ENCODE peak calls at places on chromosomes 3 and 15, in ten cellular contexts. One of them, this sample, is unnamed. For H3K9me3 and H3K27me3, the result is how much of the 10 kb centered on the place peaks cover.

GRCh38 chr3:193028283-193028682 is 110.6 kb upstream of the MB21D2 start:
- DNase-seq in HCT116: no peak
- DNase-seq in neural progenitor cell: peak
- DNase-seq in CD4-positive, CD25-positive, alpha-beta regulatory T cell: no peak
- DNase-seq in iPS DF 6.9: no peak
- DNase-seq in right atrium auricular region: no peak
- DNase-seq in left lung: no peak
- DNase-seq in K562: no peak
- DNase-seq in tibial nerve: no peak
- DNase-seq in heart left ventricle: no peak
- DNase-seq in this sample: no peak

GRCh38 chr3:10292505-10293419 is at the start of gene GHRL:
- DNase-seq in K562: peak
- DNase-seq in neural progenitor cell: no peak
- DNase-seq in left lung: peak
- DNase-seq in iPS DF 6.9: no peak
- DNase-seq in tibial nerve: no peak
- DNase-seq in heart left ventricle: no peak
- DNase-seq in right atrium auricular region: no peak
- DNase-seq in HCT116: no peak
- DNase-seq in CD4-positive, CD25-positive, alpha-beta regulatory T cell: no peak
- DNase-seq in this sample: no peak

GRCh38 chr3:48990636-48991421 is 788 bp downstream of the P4HTM start:
- DNase-seq in right atrium auricular region: no peak
- DNase-seq in K562: no peak
- DNase-seq in HCT116: no peak
- DNase-seq in neural progenitor cell: peak
- DNase-seq in left lung: no peak
- DNase-seq in CD4-positive, CD25-positive, alpha-beta regulatory T cell: peak
- DNase-seq in heart left ventricle: no peak
- DNase-seq in tibial nerve: no peak
- DNase-seq in iPS DF 6.9: no peak
- DNase-seq in this sample: peak

GRCh38 chr3:194381460-194381875 is 11.9 kb upstream of the LRRC15 start:
- DNase-seq in right atrium auricular region: no peak
- DNase-seq in neural progenitor cell: no peak
- DNase-seq in HCT116: peak
- DNase-seq in iPS DF 6.9: no peak
- DNase-seq in heart left ventricle: no peak
- DNase-seq in tibial nerve: no peak
- DNase-seq in K562: no peak
- DNase-seq in CD4-positive, CD25-positive, alpha-beta regulatory T cell: no peak
- DNase-seq in left lung: no peak
- DNase-seq in this sample: no peak

GRCh38 chr15:90933310-90933709 is 961 bp upstream of the HDDC3 start:
- DNase-seq in heart left ventricle: no peak
- DNase-seq in CD4-positive, CD25-positive, alpha-beta regulatory T cell: no peak
- DNase-seq in tibial nerve: no peak
- DNase-seq in iPS DF 6.9: no peak
- DNase-seq in left lung: no peak
- DNase-seq in HCT116: no peak
- DNase-seq in right atrium auricular region: no peak
- DNase-seq in K562: peak
- DNase-seq in neural progenitor cell: no peak
- DNase-seq in this sample: no peak

GRCh38 chr3:24523988-24524727 is 29.5 kb upstream of the THRB start:
- DNase-seq in iPS DF 6.9: no peak
- DNase-seq in right atrium auricular region: no peak
- DNase-seq in K562: no peak
- DNase-seq in tibial nerve: no peak
- DNase-seq in heart left ventricle: no peak
- DNase-seq in HCT116: no peak
- DNase-seq in left lung: no peak
- DNase-seq in CD4-positive, CD25-positive, alpha-beta regulatory T cell: no peak
- DNase-seq in neural progenitor cell: no peak
- DNase-seq in this sample: no peak

GRCh38 chr3:150319900-150320299 is 88.2 kb upstream of the TSC22D2 start:
- DNase-seq in tibial nerve: no peak
- DNase-seq in left lung: no peak
- DNase-seq in iPS DF 6.9: no peak
- DNase-seq in K562: no peak
- DNase-seq in neural progenitor cell: no peak
- DNase-seq in HCT116: peak
- DNase-seq in heart left ventricle: no peak
- DNase-seq in CD4-positive, CD25-positive, alpha-beta regulatory T cell: no peak
- DNase-seq in right atrium auricular region: no peak
- DNase-seq in this sample: peak

GRCh38 chr3:46934508-46935167 is 41.9 kb downstream of the CCDC12 start:
- DNase-seq in heart left ventricle: peak
- DNase-seq in HCT116: no peak
- DNase-seq in neural progenitor cell: no peak
- DNase-seq in right atrium auricular region: no peak
- DNase-seq in iPS DF 6.9: no peak
- DNase-seq in tibial nerve: no peak
- DNase-seq in left lung: peak
- DNase-seq in K562: no peak
- DNase-seq in CD4-positive, CD25-positive, alpha-beta regulatory T cell: no peak
- DNase-seq in this sample: peak

GRCh38 chr3:73365756-73366397 is 258.9 kb downstream of the PDZRN3 start:
- DNase-seq in K562: no peak
- DNase-seq in left lung: peak
- DNase-seq in heart left ventricle: peak
- DNase-seq in neural progenitor cell: no peak
- DNase-seq in tibial nerve: peak
- DNase-seq in CD4-positive, CD25-positive, alpha-beta regulatory T cell: no peak
- DNase-seq in right atrium auricular region: peak
- DNase-seq in HCT116: no peak
- DNase-seq in iPS DF 6.9: no peak
- DNase-seq in this sample: no peak

GRCh38 chr15:92385096-92385495 is 8.6 kb upstream of the ST8SIA2 start:
- DNase-seq in CD4-positive, CD25-positive, alpha-beta regulatory T cell: no peak
- DNase-seq in HCT116: no peak
- DNase-seq in K562: no peak
- DNase-seq in left lung: no peak
- DNase-seq in tibial nerve: no peak
- DNase-seq in iPS DF 6.9: no peak
- DNase-seq in heart left ventricle: no peak
- DNase-seq in right atrium auricular region: no peak
- DNase-seq in neural progenitor cell: no peak
- DNase-seq in this sample: no peak

GRCh38 chr3:88678747-88679146 is 428.7 kb upstream of the EPHA3 start:
- DNase-seq in K562: no peak
- DNase-seq in right atrium auricular region: no peak
- DNase-seq in neural progenitor cell: no peak
- DNase-seq in tibial nerve: no peak
- DNase-seq in HCT116: no peak
- DNase-seq in iPS DF 6.9: peak
- DNase-seq in CD4-positive, CD25-positive, alpha-beta regulatory T cell: no peak
- DNase-seq in heart left ventricle: no peak
- DNase-seq in left lung: no peak
- DNase-seq in this sample: no peak

GRCh38 chr3:29822051-29822450 is 541.2 kb downstream of the RBMS3 start:
- DNase-seq in heart left ventricle: no peak
- DNase-seq in CD4-positive, CD25-positive, alpha-beta regulatory T cell: no peak
- DNase-seq in HCT116: no peak
- DNase-seq in neural progenitor cell: no peak
- DNase-seq in tibial nerve: no peak
- DNase-seq in K562: no peak
- DNase-seq in iPS DF 6.9: no peak
- DNase-seq in right atrium auricular region: no peak
- DNase-seq in left lung: no peak
- DNase-seq in this sample: no peak

GRCh38 chr3:119428538-119428937 is 34.9 kb downstream of the TMEM39A start:
- DNase-seq in HCT116: no peak
- DNase-seq in neural progenitor cell: no peak
- DNase-seq in tibial nerve: no peak
- DNase-seq in CD4-positive, CD25-positive, alpha-beta regulatory T cell: no peak
- DNase-seq in iPS DF 6.9: peak
- DNase-seq in heart left ventricle: no peak
- DNase-seq in K562: no peak
- DNase-seq in right atrium auricular region: no peak
- DNase-seq in left lung: no peak
- DNase-seq in this sample: no peak
- H3K9me3 ChIP-seq in HCT116: under half
- H3K9me3 ChIP-seq in neural progenitor cell: under half
- H3K9me3 ChIP-seq in tibial nerve: half or more
- H3K9me3 ChIP-seq in CD4-positive, CD25-positive, alpha-beta regulatory T cell: half or more
- H3K9me3 ChIP-seq in iPS DF 6.9: under half
- H3K9me3 ChIP-seq in heart left ventricle: under half
- H3K9me3 ChIP-seq in K562: under half
- H3K9me3 ChIP-seq in right atrium auricular region: under half
- H3K9me3 ChIP-seq in left lung: under half
- H3K9me3 ChIP-seq in this sample: under half

DNA sequence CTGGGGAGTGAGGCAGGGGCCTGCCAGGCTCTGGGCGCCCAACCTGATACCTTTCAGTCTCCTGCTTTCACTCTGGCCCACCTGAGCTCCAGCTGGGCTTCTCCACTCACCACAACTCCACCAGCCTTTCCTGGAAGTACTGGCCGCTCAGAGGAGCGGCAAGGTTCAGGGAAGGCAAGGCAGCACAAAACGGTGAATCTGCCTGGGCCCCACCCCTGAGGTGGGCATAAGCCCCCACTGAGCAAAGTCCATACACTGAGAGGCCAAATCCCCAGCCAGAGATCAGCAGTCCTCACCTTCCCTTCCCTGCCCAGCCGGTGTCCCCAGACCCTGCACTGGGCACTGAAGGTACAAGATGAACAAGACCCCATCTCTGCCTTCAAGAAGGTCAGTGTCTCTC is 70.7 kb downstream of the TLE3 start:
- DNase-seq in iPS DF 6.9: no peak
- DNase-seq in K562: no peak
- DNase-seq in right atrium auricular region: no peak
- DNase-seq in heart left ventricle: no peak
- DNase-seq in neural progenitor cell: no peak
- DNase-seq in HCT116: no peak
- DNase-seq in left lung: no peak
- DNase-seq in CD4-positive, CD25-positive, alpha-beta regulatory T cell: no peak
- DNase-seq in tibial nerve: no peak
- DNase-seq in this sample: no peak
- H3K27me3 ChIP-seq in iPS DF 6.9: under half
- H3K27me3 ChIP-seq in K562: half or more
- H3K27me3 ChIP-seq in right atrium auricular region: under half
- H3K27me3 ChIP-seq in heart left ventricle: under half
- H3K27me3 ChIP-seq in neural progenitor cell: under half
- H3K27me3 ChIP-seq in HCT116: under half
- H3K27me3 ChIP-seq in left lung: under half
- H3K27me3 ChIP-seq in CD4-positive, CD25-positive, alpha-beta regulatory T cell: under half
- H3K27me3 ChIP-seq in tibial nerve: under half
- H3K27me3 ChIP-seq in this sample: under half

GRCh38 chr15:80494311-80494710 is 90.1 kb downstream of the ARNT2 start:
- DNase-seq in CD4-positive, CD25-positive, alpha-beta regulatory T cell: no peak
- DNase-seq in HCT116: no peak
- DNase-seq in left lung: no peak
- DNase-seq in tibial nerve: no peak
- DNase-seq in right atrium auricular region: no peak
- DNase-seq in neural progenitor cell: no peak
- DNase-seq in iPS DF 6.9: no peak
- DNase-seq in K562: no peak
- DNase-seq in heart left ventricle: no peak
- DNase-seq in this sample: peak
- H3K27ac ChIP-seq in CD4-positive, CD25-positive, alpha-beta regulatory T cell: no peak
- H3K27ac ChIP-seq in HCT116: no peak
- H3K27ac ChIP-seq in left lung: no peak
- H3K27ac ChIP-seq in tibial nerve: no peak
- H3K27ac ChIP-seq in right atrium auricular region: no peak
- H3K27ac ChIP-seq in neural progenitor cell: no peak
- H3K27ac ChIP-seq in iPS DF 6.9: no peak
- H3K27ac ChIP-seq in K562: no peak
- H3K27ac ChIP-seq in heart left ventricle: no peak
- H3K27ac ChIP-seq in this sample: peak

GRCh38 chr3:16142350-16143050 is 32.0 kb upstream of the GALNT15 start:
- DNase-seq in tibial nerve: no peak
- DNase-seq in K562: no peak
- DNase-seq in iPS DF 6.9: no peak
- DNase-seq in right atrium auricular region: no peak
- DNase-seq in HCT116: no peak
- DNase-seq in heart left ventricle: no peak
- DNase-seq in CD4-positive, CD25-positive, alpha-beta regulatory T cell: no peak
- DNase-seq in left lung: no peak
- DNase-seq in neural progenitor cell: no peak
- DNase-seq in this sample: no peak

GRCh38 chr3:16137044-16137443 is 37.4 kb upstream of the GALNT15 start:
- DNase-seq in CD4-positive, CD25-positive, alpha-beta regulatory T cell: no peak
- DNase-seq in heart left ventricle: no peak
- DNase-seq in HCT116: no peak
- DNase-seq in iPS DF 6.9: no peak
- DNase-seq in tibial nerve: no peak
- DNase-seq in left lung: no peak
- DNase-seq in neural progenitor cell: no peak
- DNase-seq in right atrium auricular region: no peak
- DNase-seq in K562: no peak
- DNase-seq in this sample: no peak

GRCh38 chr3:16137977-16138376 is 36.5 kb upstream of the GALNT15 start:
- DNase-seq in CD4-positive, CD25-positive, alpha-beta regulatory T cell: no peak
- DNase-seq in right atrium auricular region: no peak
- DNase-seq in left lung: no peak
- DNase-seq in tibial nerve: no peak
- DNase-seq in K562: no peak
- DNase-seq in HCT116: no peak
- DNase-seq in heart left ventricle: no peak
- DNase-seq in iPS DF 6.9: no peak
- DNase-seq in neural progenitor cell: no peak
- DNase-seq in this sample: no peak

GRCh38 chr3:16140894-16141285 is 33.6 kb upstream of the GALNT15 start:
- DNase-seq in left lung: no peak
- DNase-seq in heart left ventricle: no peak
- DNase-seq in right atrium auricular region: no peak
- DNase-seq in tibial nerve: no peak
- DNase-seq in iPS DF 6.9: no peak
- DNase-seq in neural progenitor cell: no peak
- DNase-seq in K562: no peak
- DNase-seq in HCT116: no peak
- DNase-seq in CD4-positive, CD25-positive, alpha-beta regulatory T cell: no peak
- DNase-seq in this sample: no peak

DNA sequence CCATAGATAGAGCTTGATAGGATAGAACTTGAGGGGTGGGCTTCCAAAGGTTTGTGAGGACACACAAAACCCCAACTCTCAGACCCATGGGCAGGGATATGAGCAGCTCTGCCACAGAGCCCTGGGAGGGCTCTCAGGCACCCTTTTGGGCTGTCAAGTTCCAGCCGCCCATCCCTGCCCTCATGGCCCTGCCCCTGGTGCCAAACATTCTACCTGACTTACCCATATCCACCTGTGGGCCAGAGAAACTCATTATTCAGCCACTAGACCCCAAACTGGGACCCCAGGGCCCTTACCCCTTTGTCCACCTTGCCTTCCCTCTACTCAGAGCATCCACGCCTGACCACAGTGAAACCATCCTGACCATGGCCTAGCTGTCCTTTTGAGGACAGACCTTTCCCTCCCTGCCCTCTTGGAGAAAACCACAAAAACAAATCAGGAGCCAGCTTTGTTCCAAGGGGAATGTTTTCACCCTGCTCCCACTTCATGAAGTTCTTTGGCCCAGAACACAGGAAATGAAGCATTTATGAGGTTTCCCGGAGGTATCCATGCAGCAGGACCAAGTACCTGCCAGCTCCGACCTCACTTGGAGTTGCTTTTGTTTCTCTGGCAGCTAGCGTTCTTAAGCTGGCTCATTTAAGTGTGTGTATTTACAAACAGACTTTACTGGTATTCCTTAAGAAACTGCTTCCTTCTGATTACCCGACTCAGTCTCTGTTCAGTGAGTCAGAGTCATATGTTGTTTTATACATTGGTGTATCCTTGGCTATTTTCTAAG is 34.2 kb upstream of the GALNT15 start:
- DNase-seq in K562: no peak
- DNase-seq in heart left ventricle: peak
- DNase-seq in tibial nerve: peak
- DNase-seq in right atrium auricular region: peak
- DNase-seq in iPS DF 6.9: no peak
- DNase-seq in neural progenitor cell: no peak
- DNase-seq in CD4-positive, CD25-positive, alpha-beta regulatory T cell: no peak
- DNase-seq in left lung: no peak
- DNase-seq in HCT116: no peak
- DNase-seq in this sample: peak
- H3K9me3 ChIP-seq in K562: under half
- H3K9me3 ChIP-seq in heart left ventricle: under half
- H3K9me3 ChIP-seq in tibial nerve: under half
- H3K9me3 ChIP-seq in right atrium auricular region: under half
- H3K9me3 ChIP-seq in iPS DF 6.9: under half
- H3K9me3 ChIP-seq in neural progenitor cell: under half
- H3K9me3 ChIP-seq in CD4-positive, CD25-positive, alpha-beta regulatory T cell: under half
- H3K9me3 ChIP-seq in left lung: under half
- H3K9me3 ChIP-seq in HCT116: under half
- H3K9me3 ChIP-seq in this sample: under half